ENCODE peak calls at places on chromosomes 1 and 21, in nine cellular contexts. One of them, this sample, is unnamed.

GRCh38 chr1:39128959-39129358 is 75.5 kb upstream of the MACF1 start:
- DNase-seq in HFF-Myc: no peak
- DNase-seq in GM12865: no peak
- DNase-seq in NCI-H1105: peak; percentile 79
- DNase-seq in right cardiac atrium: no peak
- DNase-seq in 8988T: no peak
- DNase-seq in AG10803: no peak
- DNase-seq in OCI-M1: no peak
- DNase-seq in activated CD8-positive, alpha-beta T cell treated with anti-CD3 and anti-CD28 coated beads for 36 hours: no peak
- DNase-seq in this sample: no peak

GRCh38 chr1:204102719-204103118 is 29.8 kb downstream of the SOX13 start:
- DNase-seq in right cardiac atrium: no peak
- DNase-seq in HFF-Myc: no peak
- DNase-seq in NCI-H1105: no peak
- DNase-seq in OCI-M1: peak; percentile 62
- DNase-seq in activated CD8-positive, alpha-beta T cell treated with anti-CD3 and anti-CD28 coated beads for 36 hours: no peak
- DNase-seq in 8988T: no peak
- DNase-seq in GM12865: no peak
- DNase-seq in AG10803: no peak
- DNase-seq in this sample: no peak

GRCh38 chr1:55262822-55263221 is 47.7 kb upstream of the USP24 start:
- DNase-seq in OCI-M1: no peak
- DNase-seq in GM12865: no peak
- DNase-seq in 8988T: no peak
- DNase-seq in HFF-Myc: no peak
- DNase-seq in activated CD8-positive, alpha-beta T cell treated with anti-CD3 and anti-CD28 coated beads for 36 hours: no peak
- DNase-seq in NCI-H1105: no peak
- DNase-seq in AG10803: peak; percentile 49
- DNase-seq in right cardiac atrium: no peak
- DNase-seq in this sample: no peak

GRCh38 chr21:38942617-38943245 is 137.0 kb downstream of the ETS2 start:
- DNase-seq in NCI-H1105: no peak
- DNase-seq in HFF-Myc: no peak
- DNase-seq in right cardiac atrium: no peak
- DNase-seq in activated CD8-positive, alpha-beta T cell treated with anti-CD3 and anti-CD28 coated beads for 36 hours: no peak
- DNase-seq in OCI-M1: no peak
- DNase-seq in 8988T: no peak
- DNase-seq in GM12865: no peak
- DNase-seq in AG10803: no peak
- DNase-seq in this sample: no peak

GRCh38 chr1:39886757-39887231 is 3.5 kb upstream of the TRIT1 start:
- DNase-seq in AG10803: peak; percentile 25
- DNase-seq in OCI-M1: peak; percentile 54
- DNase-seq in GM12865: no peak
- DNase-seq in HFF-Myc: no peak
- DNase-seq in right cardiac atrium: no peak
- DNase-seq in activated CD8-positive, alpha-beta T cell treated with anti-CD3 and anti-CD28 coated beads for 36 hours: peak; percentile 27
- DNase-seq in NCI-H1105: peak; percentile 75
- DNase-seq in 8988T: no peak
- DNase-seq in this sample: no peak

GRCh38 chr1:30756545-30757195 is 904 bp downstream of the LAPTM5 start:
- DNase-seq in 8988T: peak; percentile 53
- DNase-seq in activated CD8-positive, alpha-beta T cell treated with anti-CD3 and anti-CD28 coated beads for 36 hours: peak; percentile 88
- DNase-seq in NCI-H1105: no peak
- DNase-seq in AG10803: peak; percentile 92
- DNase-seq in OCI-M1: peak; percentile 94
- DNase-seq in HFF-Myc: peak; percentile 77
- DNase-seq in right cardiac atrium: peak; percentile 70
- DNase-seq in GM12865: peak; percentile 76
- DNase-seq in this sample: no peak

GRCh38 chr1:203556047-203556851 is 62.3 kb downstream of the OPTC start:
- DNase-seq in right cardiac atrium: peak; percentile 55
- DNase-seq in 8988T: no peak
- DNase-seq in GM12865: no peak
- DNase-seq in NCI-H1105: no peak
- DNase-seq in activated CD8-positive, alpha-beta T cell treated with anti-CD3 and anti-CD28 coated beads for 36 hours: no peak
- DNase-seq in OCI-M1: no peak
- DNase-seq in HFF-Myc: peak; percentile 83
- DNase-seq in AG10803: peak; percentile 95
- DNase-seq in this sample: no peak

GRCh38 chr1:53198241-53198651 is 1.6 kb downstream of the CPT2 start:
- DNase-seq in activated CD8-positive, alpha-beta T cell treated with anti-CD3 and anti-CD28 coated beads for 36 hours: no peak
- DNase-seq in OCI-M1: no peak
- DNase-seq in NCI-H1105: no peak
- DNase-seq in GM12865: no peak
- DNase-seq in right cardiac atrium: no peak
- DNase-seq in AG10803: peak; percentile 88
- DNase-seq in HFF-Myc: no peak
- DNase-seq in 8988T: no peak
- DNase-seq in this sample: no peak

GRCh38 chr1:167196185-167196584 is 24.5 kb upstream of the POU2F1 start:
- DNase-seq in activated CD8-positive, alpha-beta T cell treated with anti-CD3 and anti-CD28 coated beads for 36 hours: no peak
- DNase-seq in 8988T: no peak
- DNase-seq in OCI-M1: no peak
- DNase-seq in AG10803: peak; percentile 4
- DNase-seq in NCI-H1105: no peak
- DNase-seq in GM12865: no peak
- DNase-seq in right cardiac atrium: no peak
- DNase-seq in HFF-Myc: no peak
- DNase-seq in this sample: no peak

GRCh38 chr1:32910319-32910718 is 9.1 kb upstream of the TMEM54 start:
- DNase-seq in OCI-M1: no peak
- DNase-seq in activated CD8-positive, alpha-beta T cell treated with anti-CD3 and anti-CD28 coated beads for 36 hours: no peak
- DNase-seq in GM12865: no peak
- DNase-seq in NCI-H1105: no peak
- DNase-seq in HFF-Myc: no peak
- DNase-seq in 8988T: no peak
- DNase-seq in AG10803: no peak
- DNase-seq in right cardiac atrium: no peak
- DNase-seq in this sample: no peak

GRCh38 chr1:93846151-93846928 is 32.7 kb downstream of the DNTTIP2 start:
- DNase-seq in GM12865: peak; percentile 89
- DNase-seq in right cardiac atrium: peak; percentile 90
- DNase-seq in AG10803: peak; percentile 71
- DNase-seq in OCI-M1: peak; percentile 87
- DNase-seq in HFF-Myc: peak; percentile 49
- DNase-seq in NCI-H1105: peak; percentile 88
- DNase-seq in 8988T: peak; percentile 51
- DNase-seq in activated CD8-positive, alpha-beta T cell treated with anti-CD3 and anti-CD28 coated beads for 36 hours: peak; percentile 88
- DNase-seq in this sample: peak; percentile 63

GRCh38 chr1:241593186-241593585 is 47.0 kb downstream of the CHML start:
- DNase-seq in NCI-H1105: no peak
- DNase-seq in GM12865: no peak
- DNase-seq in HFF-Myc: no peak
- DNase-seq in AG10803: no peak
- DNase-seq in activated CD8-positive, alpha-beta T cell treated with anti-CD3 and anti-CD28 coated beads for 36 hours: no peak
- DNase-seq in OCI-M1: no peak
- DNase-seq in right cardiac atrium: no peak
- DNase-seq in 8988T: no peak
- DNase-seq in this sample: no peak

GRCh38 chr1:67308136-67308535 is 463 bp downstream of the IL12RB2 start:
- DNase-seq in AG10803: no peak
- DNase-seq in OCI-M1: no peak
- DNase-seq in 8988T: no peak
- DNase-seq in HFF-Myc: no peak
- DNase-seq in activated CD8-positive, alpha-beta T cell treated with anti-CD3 and anti-CD28 coated beads for 36 hours: peak; percentile 25
- DNase-seq in NCI-H1105: no peak
- DNase-seq in GM12865: no peak
- DNase-seq in right cardiac atrium: no peak
- DNase-seq in this sample: no peak

GRCh38 chr1:181128592-181129497 is 40.3 kb downstream of the IER5 start:
- DNase-seq in HFF-Myc: no peak
- DNase-seq in NCI-H1105: no peak
- DNase-seq in 8988T: no peak
- DNase-seq in GM12865: peak; percentile 86
- DNase-seq in right cardiac atrium: no peak
- DNase-seq in AG10803: no peak
- DNase-seq in activated CD8-positive, alpha-beta T cell treated with anti-CD3 and anti-CD28 coated beads for 36 hours: no peak
- DNase-seq in OCI-M1: peak; percentile 92
- DNase-seq in this sample: no peak

GRCh38 chr1:2194319-2194897 is at the start of gene FAAP20:
- DNase-seq in right cardiac atrium: no peak
- DNase-seq in activated CD8-positive, alpha-beta T cell treated with anti-CD3 and anti-CD28 coated beads for 36 hours: peak; percentile 73
- DNase-seq in GM12865: peak; percentile 79
- DNase-seq in AG10803: peak; percentile 54
- DNase-seq in OCI-M1: peak; percentile 74
- DNase-seq in HFF-Myc: no peak
- DNase-seq in NCI-H1105: peak; percentile 50
- DNase-seq in 8988T: peak; percentile 74
- DNase-seq in this sample: peak; percentile 92

GRCh38 chr1:24105368-24106160 is 6.4 kb downstream of the MYOM3 start:
- DNase-seq in NCI-H1105: no peak
- DNase-seq in activated CD8-positive, alpha-beta T cell treated with anti-CD3 and anti-CD28 coated beads for 36 hours: no peak
- DNase-seq in AG10803: no peak
- DNase-seq in OCI-M1: no peak
- DNase-seq in HFF-Myc: no peak
- DNase-seq in GM12865: no peak
- DNase-seq in right cardiac atrium: no peak
- DNase-seq in 8988T: no peak
- DNase-seq in this sample: no peak

GRCh38 chr1:93839756-93840155 is 39.2 kb downstream of the DNTTIP2 start:
- DNase-seq in NCI-H1105: no peak
- DNase-seq in activated CD8-positive, alpha-beta T cell treated with anti-CD3 and anti-CD28 coated beads for 36 hours: no peak
- DNase-seq in 8988T: no peak
- DNase-seq in AG10803: no peak
- DNase-seq in OCI-M1: no peak
- DNase-seq in GM12865: no peak
- DNase-seq in right cardiac atrium: no peak
- DNase-seq in HFF-Myc: no peak
- DNase-seq in this sample: no peak

GRCh38 chr1:98126740-98127139 is 205.9 kb upstream of the DPYD start:
- DNase-seq in NCI-H1105: no peak
- DNase-seq in 8988T: no peak
- DNase-seq in HFF-Myc: no peak
- DNase-seq in OCI-M1: no peak
- DNase-seq in GM12865: no peak
- DNase-seq in activated CD8-positive, alpha-beta T cell treated with anti-CD3 and anti-CD28 coated beads for 36 hours: no peak
- DNase-seq in right cardiac atrium: no peak
- DNase-seq in AG10803: no peak
- DNase-seq in this sample: no peak

GRCh38 chr1:229117664-229118300 is 153.1 kb upstream of the RAB4A start:
- DNase-seq in activated CD8-positive, alpha-beta T cell treated with anti-CD3 and anti-CD28 coated beads for 36 hours: no peak
- DNase-seq in HFF-Myc: no peak
- DNase-seq in NCI-H1105: peak; percentile 52
- DNase-seq in OCI-M1: no peak
- DNase-seq in 8988T: no peak
- DNase-seq in right cardiac atrium: peak; percentile 80
- DNase-seq in AG10803: peak; percentile 55
- DNase-seq in GM12865: no peak
- DNase-seq in this sample: no peak

GRCh38 chr1:201552941-201553341 is 14.0 kb downstream of the NAV1 start:
- DNase-seq in 8988T: no peak
- DNase-seq in activated CD8-positive, alpha-beta T cell treated with anti-CD3 and anti-CD28 coated beads for 36 hours: no peak
- DNase-seq in right cardiac atrium: no peak
- DNase-seq in NCI-H1105: no peak
- DNase-seq in GM12865: no peak
- DNase-seq in OCI-M1: no peak
- DNase-seq in AG10803: peak; percentile 78
- DNase-seq in HFF-Myc: no peak
- DNase-seq in this sample: no peak

GRCh38 chr1:239091537-239091936 is 294.8 kb upstream of the CHRM3 start:
- DNase-seq in HFF-Myc: no peak
- DNase-seq in OCI-M1: no peak
- DNase-seq in activated CD8-positive, alpha-beta T cell treated with anti-CD3 and anti-CD28 coated beads for 36 hours: no peak
- DNase-seq in AG10803: no peak
- DNase-seq in NCI-H1105: no peak
- DNase-seq in GM12865: no peak
- DNase-seq in 8988T: no peak
- DNase-seq in right cardiac atrium: no peak
- DNase-seq in this sample: no peak

GRCh38 chr1:85027242-85027983 is 20.9 kb downstream of the MCOLN3 start:
- DNase-seq in right cardiac atrium: no peak
- DNase-seq in GM12865: peak; percentile 49
- DNase-seq in activated CD8-positive, alpha-beta T cell treated with anti-CD3 and anti-CD28 coated beads for 36 hours: peak; percentile 42
- DNase-seq in 8988T: no peak
- DNase-seq in AG10803: peak; percentile 43
- DNase-seq in OCI-M1: peak; percentile 61
- DNase-seq in HFF-Myc: peak; percentile 6
- DNase-seq in NCI-H1105: no peak
- DNase-seq in this sample: no peak

GRCh38 chr1:19040010-19040680 is 83.7 kb upstream of the IFFO2 start:
- DNase-seq in AG10803: no peak
- DNase-seq in GM12865: no peak
- DNase-seq in NCI-H1105: no peak
- DNase-seq in activated CD8-positive, alpha-beta T cell treated with anti-CD3 and anti-CD28 coated beads for 36 hours: no peak
- DNase-seq in OCI-M1: no peak
- DNase-seq in right cardiac atrium: no peak
- DNase-seq in 8988T: no peak
- DNase-seq in HFF-Myc: no peak
- DNase-seq in this sample: no peak

GRCh38 chr1:229210844-229211243 is 60.1 kb upstream of the RAB4A start:
- DNase-seq in GM12865: no peak
- DNase-seq in activated CD8-positive, alpha-beta T cell treated with anti-CD3 and anti-CD28 coated beads for 36 hours: no peak
- DNase-seq in OCI-M1: no peak
- DNase-seq in NCI-H1105: no peak
- DNase-seq in 8988T: no peak
- DNase-seq in HFF-Myc: no peak
- DNase-seq in AG10803: no peak
- DNase-seq in right cardiac atrium: no peak
- DNase-seq in this sample: no peak

GRCh38 chr1:182101415-182102041 is 40.0 kb upstream of the ZNF648 start:
- DNase-seq in right cardiac atrium: no peak
- DNase-seq in 8988T: no peak
- DNase-seq in GM12865: no peak
- DNase-seq in NCI-H1105: no peak
- DNase-seq in AG10803: no peak
- DNase-seq in OCI-M1: no peak
- DNase-seq in HFF-Myc: no peak
- DNase-seq in activated CD8-positive, alpha-beta T cell treated with anti-CD3 and anti-CD28 coated beads for 36 hours: no peak
- DNase-seq in this sample: no peak

GRCh38 chr1:24118410-24119242 is 6.7 kb upstream of the MYOM3 start:
- DNase-seq in AG10803: no peak
- DNase-seq in 8988T: no peak
- DNase-seq in right cardiac atrium: no peak
- DNase-seq in activated CD8-positive, alpha-beta T cell treated with anti-CD3 and anti-CD28 coated beads for 36 hours: no peak
- DNase-seq in GM12865: no peak
- DNase-seq in OCI-M1: no peak
- DNase-seq in HFF-Myc: no peak
- DNase-seq in NCI-H1105: no peak
- DNase-seq in this sample: no peak

GRCh38 chr1:206953126-206953525 is 6.9 kb upstream of the PIGR start:
- DNase-seq in right cardiac atrium: no peak
- DNase-seq in activated CD8-positive, alpha-beta T cell treated with anti-CD3 and anti-CD28 coated beads for 36 hours: no peak
- DNase-seq in HFF-Myc: no peak
- DNase-seq in NCI-H1105: no peak
- DNase-seq in GM12865: no peak
- DNase-seq in OCI-M1: no peak
- DNase-seq in AG10803: no peak
- DNase-seq in 8988T: no peak
- DNase-seq in this sample: no peak

GRCh38 chr1:156571261-156571958 is 955 bp downstream of the IQGAP3 start:
- DNase-seq in NCI-H1105: no peak
- DNase-seq in 8988T: no peak
- DNase-seq in AG10803: peak; percentile 93
- DNase-seq in activated CD8-positive, alpha-beta T cell treated with anti-CD3 and anti-CD28 coated beads for 36 hours: no peak
- DNase-seq in OCI-M1: peak; percentile 52
- DNase-seq in GM12865: no peak
- DNase-seq in HFF-Myc: peak; percentile 91
- DNase-seq in right cardiac atrium: no peak
- DNase-seq in this sample: no peak

GRCh38 chr1:69911301-69911801 is 294.0 kb downstream of the LRRC40 start:
- DNase-seq in HFF-Myc: no peak
- DNase-seq in 8988T: no peak
- DNase-seq in right cardiac atrium: no peak
- DNase-seq in AG10803: peak; percentile 89
- DNase-seq in GM12865: no peak
- DNase-seq in activated CD8-positive, alpha-beta T cell treated with anti-CD3 and anti-CD28 coated beads for 36 hours: no peak
- DNase-seq in OCI-M1: peak; percentile 67
- DNase-seq in NCI-H1105: no peak
- DNase-seq in this sample: no peak

GRCh38 chr1:159817276-159818041 is 9.2 kb upstream of the SLAMF8 start:
- DNase-seq in OCI-M1: no peak
- DNase-seq in activated CD8-positive, alpha-beta T cell treated with anti-CD3 and anti-CD28 coated beads for 36 hours: no peak
- DNase-seq in HFF-Myc: no peak
- DNase-seq in NCI-H1105: no peak
- DNase-seq in 8988T: no peak
- DNase-seq in GM12865: no peak
- DNase-seq in AG10803: no peak
- DNase-seq in right cardiac atrium: no peak
- DNase-seq in this sample: no peak

GRCh38 chr1:236451796-236452373 is 57.8 kb downstream of the EDARADD start:
- DNase-seq in AG10803: peak; percentile 10
- DNase-seq in right cardiac atrium: no peak
- DNase-seq in activated CD8-positive, alpha-beta T cell treated with anti-CD3 and anti-CD28 coated beads for 36 hours: peak; percentile 52
- DNase-seq in 8988T: peak; percentile 35
- DNase-seq in NCI-H1105: no peak
- DNase-seq in OCI-M1: peak; percentile 16
- DNase-seq in GM12865: peak; percentile 45
- DNase-seq in HFF-Myc: no peak
- DNase-seq in this sample: peak; percentile 24